ENCODE peak calls at places on chromosome 16, in eight cellular contexts. One of them, this sample, is unnamed.

GRCh38 chr16:62190426-62190825 is 154.2 kb upstream of the CDH8 start:
- DNase-seq in psoas muscle: no peak
- DNase-seq in NCI-H460: peak
- DNase-seq in fibroblast of the aortic adventitia: no peak
- DNase-seq in pancreas: no peak
- DNase-seq in lower leg skin: no peak
- DNase-seq in renal cortical epithelial cell: peak
- DNase-seq in EH: no peak
- DNase-seq in this sample: no peak

GRCh38 chr16:74778646-74779045 is 4.0 kb upstream of the FA2H start:
- DNase-seq in psoas muscle: no peak
- DNase-seq in NCI-H460: no peak
- DNase-seq in fibroblast of the aortic adventitia: no peak
- DNase-seq in pancreas: no peak
- DNase-seq in lower leg skin: no peak
- DNase-seq in renal cortical epithelial cell: no peak
- DNase-seq in EH: no peak
- DNase-seq in this sample: no peak

GRCh38 chr16:79845734-79846135 is 245.2 kb upstream of the MAF start:
- DNase-seq in psoas muscle: no peak
- DNase-seq in NCI-H460: no peak
- DNase-seq in fibroblast of the aortic adventitia: no peak
- DNase-seq in pancreas: no peak
- DNase-seq in lower leg skin: no peak
- DNase-seq in renal cortical epithelial cell: no peak
- DNase-seq in EH: no peak
- DNase-seq in this sample: no peak

GRCh38 chr16:28826141-28826540 is 3.3 kb downstream of the ATXN2L start:
- DNase-seq in psoas muscle: no peak
- DNase-seq in NCI-H460: no peak
- DNase-seq in fibroblast of the aortic adventitia: no peak
- DNase-seq in pancreas: no peak
- DNase-seq in lower leg skin: no peak
- DNase-seq in renal cortical epithelial cell: no peak
- DNase-seq in EH: no peak
- DNase-seq in this sample: no peak

GRCh38 chr16:27859020-27859419 is 204.5 kb downstream of the GSG1L start:
- DNase-seq in psoas muscle: no peak
- DNase-seq in NCI-H460: no peak
- DNase-seq in fibroblast of the aortic adventitia: no peak
- DNase-seq in pancreas: no peak
- DNase-seq in lower leg skin: no peak
- DNase-seq in renal cortical epithelial cell: no peak
- DNase-seq in EH: no peak
- DNase-seq in this sample: no peak

GRCh38 chr16:85204242-85205010 is 92.2 kb upstream of the CIBAR2 start:
- DNase-seq in psoas muscle: no peak
- DNase-seq in NCI-H460: no peak
- DNase-seq in fibroblast of the aortic adventitia: peak
- DNase-seq in pancreas: peak
- DNase-seq in lower leg skin: no peak
- DNase-seq in renal cortical epithelial cell: no peak
- DNase-seq in EH: peak
- DNase-seq in this sample: no peak

GRCh38 chr16:70572050-70572925 is 48.7 kb downstream of the SF3B3 start:
- DNase-seq in psoas muscle: no peak
- DNase-seq in NCI-H460: no peak
- DNase-seq in fibroblast of the aortic adventitia: no peak
- DNase-seq in pancreas: no peak
- DNase-seq in lower leg skin: peak
- DNase-seq in renal cortical epithelial cell: no peak
- DNase-seq in EH: no peak
- DNase-seq in this sample: no peak

GRCh38 chr16:72689851-72690250 is 358.1 kb downstream of the ZFHX3 start:
- DNase-seq in psoas muscle: no peak
- DNase-seq in NCI-H460: no peak
- DNase-seq in fibroblast of the aortic adventitia: peak
- DNase-seq in pancreas: no peak
- DNase-seq in lower leg skin: no peak
- DNase-seq in renal cortical epithelial cell: no peak
- DNase-seq in EH: peak
- DNase-seq in this sample: no peak

This sample was measured in kidney glomerular epithelial cell.